ENCODE peak calls at places on chromosomes 5 and 9, in five cellular contexts. X, V, O, Z and C are unnamed samples.
A peak's percentile ranks its signal among the peaks of the same experiment; 100 is the strongest.

GRCh38 chr9:3527653-3527960 is 1.8 kb upstream of the RFX3 start:
- DNase-seq in X (no peak), V (no peak), O (no peak), Z (no peak), C (no peak)

GRCh38 chr5:7876867-7877266 is 7.9 kb downstream of the MTRR start:
- DNase-seq in X (no peak), V (no peak), O (no peak), Z (no peak), C (peak; percentile 62)

GRCh38 chr5:91651704-91652103 is 268.6 kb upstream of the ARRDC3 start:
- DNase-seq in X (no peak), V (peak; percentile 40), O (no peak), Z (no peak), C (no peak)

GRCh38 chr5:178404987-178405386 is 172.4 kb upstream of the PHYKPL start:
- DNase-seq in X (no peak), V (peak; percentile 22), O (no peak), Z (no peak), C (no peak)

GRCh38 chr9:122922713-122923112 is 8.6 kb downstream of the ZBTB26 start:
- DNase-seq in X (no peak), V (no peak), O (no peak), Z (peak; percentile 54), C (no peak)

GRCh38 chr9:106864533-106865143 is 1.7 kb downstream of the ZNF462 start:
- DNase-seq in X (peak; percentile 44), V (no peak), O (no peak), Z (no peak), C (no peak)

GRCh38 chr9:116074658-116075057 is 78.9 kb upstream of the PAPPA start:
- DNase-seq in X (no peak), V (no peak), O (no peak), Z (no peak), C (no peak)

GRCh38 chr5:17182494-17182893 is 34.9 kb upstream of the BASP1 start:
- DNase-seq in X (no peak), V (no peak), O (no peak), Z (no peak), C (peak; percentile 35)

GRCh38 chr5:45694255-45694834 is 1.8 kb downstream of the HCN1 start:
- DNase-seq in X (no peak), V (no peak), O (no peak), Z (peak; percentile 37), C (no peak)

GRCh38 chr9:125240649-125240999 is 519 bp downstream of the HSPA5 start:
- DNase-seq in X (peak; percentile 42), V (peak; percentile 75), O (no peak), Z (peak; percentile 36), C (peak; percentile 41)

GRCh38 chr9:113511047-113511521 is 47.6 kb downstream of the RGS3 start:
- DNase-seq in X (no peak), V (peak; percentile 69), O (peak; percentile 73), Z (no peak), C (no peak)

GRCh38 chr5:33601881-33602280 is 161.1 kb downstream of the TARS1 start:
- DNase-seq in X (no peak), V (no peak), O (no peak), Z (peak; percentile 49), C (no peak)

GRCh38 chr9:15295761-15296405 is 11.1 kb downstream of the TTC39B start:
- DNase-seq in X (no peak), V (no peak), O (no peak), Z (no peak), C (no peak)

GRCh38 chr5:144504929-144505578 is 334.4 kb downstream of the KCTD16 start:
- DNase-seq in X (no peak), V (no peak), O (no peak), Z (peak; percentile 80), C (no peak)

GRCh38 chr9:38421498-38422211 is 2.6 kb downstream of the IGFBPL1 start:
- DNase-seq in X (no peak), V (no peak), O (no peak), Z (peak; percentile 72), C (no peak)

GRCh38 chr9:135119496-135120064 is 32.1 kb downstream of the OLFM1 start:
- DNase-seq in X (no peak), V (no peak), O (no peak), Z (no peak), C (no peak)

GRCh38 chr5:38420246-38420645 is 136.2 kb downstream of the LIFR start:
- DNase-seq in X (no peak), V (no peak), O (no peak), Z (no peak), C (no peak)
- H3K27ac ChIP-seq in X (no peak overlapping the region), V (no peak overlapping the region), O (no peak overlapping the region), Z (no peak overlapping the region), C (no peak overlapping the region)

DNA sequence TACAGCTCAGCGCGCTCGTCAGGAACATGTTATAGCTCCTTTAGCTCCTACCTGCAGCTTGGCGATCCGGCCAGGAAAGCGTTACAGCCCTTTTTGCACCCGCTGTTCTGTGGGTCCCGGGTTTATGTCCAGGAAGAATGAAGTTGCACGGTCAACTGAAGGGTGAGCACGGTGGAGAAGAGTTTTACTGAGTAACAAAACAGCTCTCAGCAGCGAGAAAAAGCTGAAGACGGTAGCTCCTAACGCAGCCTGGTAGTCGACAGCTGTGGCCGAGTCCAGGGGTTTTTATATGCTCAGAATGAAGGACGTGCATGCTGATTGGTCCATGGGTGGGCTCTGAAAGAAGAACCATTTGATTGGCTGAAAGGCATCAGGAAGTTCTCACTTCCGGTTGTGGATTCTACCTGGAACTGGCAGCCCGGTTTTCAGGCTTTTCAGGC is 1830.1 kb upstream of the NUDT12 start:
- DNase-seq in X (no peak), V (no peak), O (no peak), Z (peak; percentile 8), C (no peak)
- H3K4me3 ChIP-seq in X (no peak overlapping the region), V (no peak overlapping the region), O (no peak overlapping the region), Z (no peak overlapping the region), C (no peak overlapping the region)

DNA sequence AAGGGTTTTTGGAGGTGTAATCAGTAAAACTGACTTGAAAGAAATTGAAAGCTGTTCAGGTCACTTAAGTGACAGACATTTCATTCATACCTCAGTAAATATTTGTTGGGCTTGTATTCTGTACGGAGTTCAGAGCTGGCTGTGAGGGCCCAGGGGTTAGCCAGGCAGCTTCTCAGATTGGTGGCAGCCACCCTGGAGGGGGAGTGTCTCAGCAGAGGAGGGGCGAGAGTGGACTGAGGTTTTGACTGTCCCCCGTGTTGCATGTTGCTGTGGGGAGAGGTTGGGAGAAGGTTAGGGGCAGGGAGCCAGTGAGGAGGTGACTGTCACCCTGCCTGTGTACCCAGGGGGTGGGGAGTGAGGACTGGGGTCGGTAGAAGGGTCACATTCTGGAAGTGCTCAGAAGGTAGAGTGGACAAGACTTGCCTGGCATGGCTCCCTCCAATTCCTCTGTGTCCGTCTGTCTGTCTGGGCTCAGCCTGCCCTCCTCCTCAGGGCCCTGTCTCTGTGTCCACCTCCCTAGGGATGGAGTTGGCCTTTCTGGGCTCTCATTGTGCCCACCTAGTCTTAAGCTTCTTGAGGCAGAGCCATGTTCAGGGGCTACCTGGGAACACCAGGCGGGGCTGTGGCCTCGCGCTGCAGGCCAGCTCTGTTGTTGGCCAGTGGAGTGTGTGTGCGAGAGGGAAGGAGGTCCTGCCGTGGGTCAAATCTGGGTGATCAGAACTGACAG is 4.4 kb downstream of the PHF2 start:
- DNase-seq in X (peak; percentile 9), V (peak; percentile 39), O (no peak), Z (no peak), C (peak; percentile 28)
- H3K4me1 ChIP-seq in X (peaks cover 4% of the 10 kb centered on the region), V (no peaks in the 10 kb centered on the region), O (peaks cover 78% of the 10 kb centered on the region), Z (peaks cover 10% of the 10 kb centered on the region), C (peaks cover 13% of the 10 kb centered on the region)

GRCh38 chr5:169856571-169856970 is 123.7 kb downstream of the INSYN2B start:
- DNase-seq in X (no peak), V (no peak), O (no peak), Z (no peak), C (peak; percentile 28)
- H3K27ac ChIP-seq in X (no peak overlapping the region), V (no peak overlapping the region), O (no peak overlapping the region), Z (no peak overlapping the region), C (no peak overlapping the region)

DNA sequence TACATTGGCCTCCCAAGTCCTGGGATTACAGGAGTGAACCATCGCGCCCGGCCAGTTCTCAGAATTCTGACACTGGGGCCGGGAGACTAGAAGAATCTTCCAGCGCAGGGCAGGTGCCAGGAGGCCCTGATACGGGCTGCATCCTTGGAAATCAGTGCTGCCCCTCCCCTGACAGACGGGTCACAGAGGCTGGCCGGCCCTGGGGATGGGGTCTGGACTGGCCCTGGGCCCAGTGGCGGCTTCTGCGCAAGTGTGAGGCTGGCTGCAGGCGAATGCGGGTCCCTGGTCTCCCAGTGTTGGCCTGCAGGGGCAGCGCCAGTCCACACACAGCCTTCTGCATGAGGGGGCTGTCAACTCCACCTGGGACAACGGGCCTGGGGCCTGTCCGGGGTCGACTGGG is 831 bp upstream of the TBC1D9B start:
- DNase-seq in X (no peak), V (peak; percentile 56), O (no peak), Z (peak; percentile 84), C (no peak)
- H3K4me3 ChIP-seq in X (no peak overlapping the region), V (no peak overlapping the region), O (peak overlapping the region; percentile 75), Z (no peak overlapping the region), C (no peak overlapping the region)

GRCh38 chr9:71744754-71745521 is 23.4 kb downstream of the CEMIP2 start:
- DNase-seq in X (no peak), V (no peak), O (no peak), Z (no peak), C (no peak)
- H3K4me1 ChIP-seq in X (peaks cover 3% of the 10 kb centered on the region), V (no peaks in the 10 kb centered on the region), O (peaks cover 8% of the 10 kb centered on the region), Z (peaks cover 48% of the 10 kb centered on the region), C (peaks cover 26% of the 10 kb centered on the region)

GRCh38 chr5:68419101-68419636 is 203.6 kb downstream of the PIK3R1 start:
- DNase-seq in X (no peak), V (no peak), O (no peak), Z (no peak), C (no peak)

GRCh38 chr5:68418680-68419079 is 203.1 kb downstream of the PIK3R1 start:
- DNase-seq in X (no peak), V (no peak), O (no peak), Z (no peak), C (no peak)

GRCh38 chr5:68418230-68418629 is 202.7 kb downstream of the PIK3R1 start:
- DNase-seq in X (peak; percentile 54), V (no peak), O (no peak), Z (no peak), C (no peak)

GRCh38 chr5:68416714-68417113 is 201.2 kb downstream of the PIK3R1 start:
- DNase-seq in X (no peak), V (no peak), O (no peak), Z (no peak), C (no peak)

DNA sequence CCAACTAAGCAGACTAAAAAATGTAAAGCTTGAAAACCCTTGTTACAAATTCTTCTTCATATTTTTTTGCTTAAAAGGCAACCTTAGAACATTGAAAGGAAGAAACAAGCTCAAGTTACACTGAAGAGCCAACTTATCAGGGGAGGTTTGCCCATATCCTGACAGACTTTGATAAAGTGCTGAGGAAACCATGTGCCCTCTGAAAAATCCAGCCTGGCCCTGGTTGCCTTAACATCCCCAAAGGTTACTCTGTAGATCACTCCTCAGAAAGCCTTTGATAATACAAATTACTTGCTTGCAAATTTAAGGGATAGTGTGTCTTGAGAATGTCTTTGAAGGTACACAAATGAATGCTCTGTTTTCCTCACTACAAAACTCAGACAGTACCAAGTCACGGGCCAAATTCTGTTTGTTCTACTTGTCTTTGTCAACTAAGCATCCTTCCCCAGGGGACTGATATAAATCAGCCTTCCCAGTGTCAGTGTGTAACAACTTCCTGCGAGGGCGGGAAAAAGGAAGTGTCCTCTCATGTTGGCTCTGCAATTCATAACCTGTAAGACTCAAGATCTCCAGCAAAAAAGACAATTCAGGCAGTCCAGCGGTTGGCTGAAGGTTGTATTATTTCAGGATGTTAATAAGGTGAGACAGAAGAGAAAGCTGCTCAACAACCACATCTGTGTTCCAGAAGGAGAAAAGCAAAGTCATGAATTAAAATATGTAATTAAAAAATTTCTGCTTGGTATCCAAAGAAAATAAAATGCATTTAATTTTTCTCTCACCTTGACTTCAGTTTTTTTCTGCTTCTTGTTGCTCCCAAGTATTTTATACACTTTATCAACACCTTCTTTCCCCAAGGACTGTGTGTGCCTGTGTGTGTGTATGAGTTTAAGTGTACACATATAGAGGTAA is 199.9 kb downstream of the PIK3R1 start:
- DNase-seq in X (no peak), V (no peak), O (no peak), Z (no peak), C (no peak)
- H3K27ac ChIP-seq in X (no peak overlapping the region), V (no peak overlapping the region), O (no peak overlapping the region), Z (no peak overlapping the region), C (no peak overlapping the region)

GRCh38 chr9:133658442-133659431 is 22.6 kb downstream of the DBH start:
- DNase-seq in X (peak; percentile 49), V (peak; percentile 56), O (peak; percentile 37), Z (no peak), C (no peak)
- H3K4me3 ChIP-seq in X (no peak overlapping the region), V (no peak overlapping the region), O (peak overlapping the region; percentile 51), Z (peak overlapping the region; percentile 30), C (no peak overlapping the region)